ENCODE peak calls at places on chromosomes 3 and 15, in ten cellular contexts. One of them, this sample, is unnamed.

GRCh38 chr3:9098716-9099675 is 135.7 kb upstream of the RAD18 start:
- DNase-seq in AG10803: no peak
- DNase-seq in T-helper 17 cell: no peak
- DNase-seq in right atrium auricular region: no peak
- DNase-seq in thoracic aorta: no peak
- DNase-seq in activated CD8-positive, alpha-beta memory T cell treated with anti-CD3 and anti-CD28 coated beads for 48 hours: no peak
- DNase-seq in fibroblast of mammary gland: no peak
- DNase-seq in stimulated activated CD4-positive, alpha-beta T cell treated with anti-CD3 and anti-CD28 coated beads, Interleukin-2, amount 100 ng/mL, for 48 hours: no peak
- DNase-seq in GM18507: no peak
- DNase-seq in activated T-cell treated with anti-CD3 and anti-CD28 coated beads for 4 hours: no peak
- DNase-seq in this sample: no peak

GRCh38 chr3:124780767-124781485 is 50.7 kb downstream of the UMPS start:
- DNase-seq in thoracic aorta: peak
- DNase-seq in fibroblast of mammary gland: peak
- DNase-seq in GM18507: no peak
- DNase-seq in activated T-cell treated with anti-CD3 and anti-CD28 coated beads for 4 hours: no peak
- DNase-seq in stimulated activated CD4-positive, alpha-beta T cell treated with anti-CD3 and anti-CD28 coated beads, Interleukin-2, amount 100 ng/mL, for 48 hours: no peak
- DNase-seq in right atrium auricular region: peak
- DNase-seq in AG10803: peak
- DNase-seq in activated CD8-positive, alpha-beta memory T cell treated with anti-CD3 and anti-CD28 coated beads for 48 hours: no peak
- DNase-seq in T-helper 17 cell: no peak
- DNase-seq in this sample: no peak

GRCh38 chr3:113597611-113598382 is 65.4 kb downstream of the SIDT1 start:
- DNase-seq in activated CD8-positive, alpha-beta memory T cell treated with anti-CD3 and anti-CD28 coated beads for 48 hours: no peak
- DNase-seq in fibroblast of mammary gland: no peak
- DNase-seq in T-helper 17 cell: no peak
- DNase-seq in AG10803: no peak
- DNase-seq in stimulated activated CD4-positive, alpha-beta T cell treated with anti-CD3 and anti-CD28 coated beads, Interleukin-2, amount 100 ng/mL, for 48 hours: no peak
- DNase-seq in thoracic aorta: no peak
- DNase-seq in GM18507: no peak
- DNase-seq in activated T-cell treated with anti-CD3 and anti-CD28 coated beads for 4 hours: no peak
- DNase-seq in right atrium auricular region: no peak
- DNase-seq in this sample: no peak

GRCh38 chr3:32399030-32399620 is 7.5 kb downstream of the CMTM7 start:
- DNase-seq in stimulated activated CD4-positive, alpha-beta T cell treated with anti-CD3 and anti-CD28 coated beads, Interleukin-2, amount 100 ng/mL, for 48 hours: no peak
- DNase-seq in thoracic aorta: no peak
- DNase-seq in AG10803: peak
- DNase-seq in GM18507: no peak
- DNase-seq in fibroblast of mammary gland: peak
- DNase-seq in activated T-cell treated with anti-CD3 and anti-CD28 coated beads for 4 hours: peak
- DNase-seq in right atrium auricular region: no peak
- DNase-seq in activated CD8-positive, alpha-beta memory T cell treated with anti-CD3 and anti-CD28 coated beads for 48 hours: no peak
- DNase-seq in T-helper 17 cell: peak
- DNase-seq in this sample: no peak

GRCh38 chr3:190150681-190151080 is 30.0 kb upstream of the P3H2 start:
- DNase-seq in stimulated activated CD4-positive, alpha-beta T cell treated with anti-CD3 and anti-CD28 coated beads, Interleukin-2, amount 100 ng/mL, for 48 hours: no peak
- DNase-seq in thoracic aorta: no peak
- DNase-seq in right atrium auricular region: no peak
- DNase-seq in activated T-cell treated with anti-CD3 and anti-CD28 coated beads for 4 hours: no peak
- DNase-seq in GM18507: no peak
- DNase-seq in fibroblast of mammary gland: no peak
- DNase-seq in activated CD8-positive, alpha-beta memory T cell treated with anti-CD3 and anti-CD28 coated beads for 48 hours: no peak
- DNase-seq in AG10803: no peak
- DNase-seq in T-helper 17 cell: no peak
- DNase-seq in this sample: no peak

GRCh38 chr3:112111785-112112402 is 21.2 kb downstream of the GCSAM start:
- DNase-seq in right atrium auricular region: no peak
- DNase-seq in activated T-cell treated with anti-CD3 and anti-CD28 coated beads for 4 hours: peak
- DNase-seq in activated CD8-positive, alpha-beta memory T cell treated with anti-CD3 and anti-CD28 coated beads for 48 hours: peak
- DNase-seq in fibroblast of mammary gland: peak
- DNase-seq in thoracic aorta: no peak
- DNase-seq in stimulated activated CD4-positive, alpha-beta T cell treated with anti-CD3 and anti-CD28 coated beads, Interleukin-2, amount 100 ng/mL, for 48 hours: peak
- DNase-seq in AG10803: peak
- DNase-seq in GM18507: peak
- DNase-seq in T-helper 17 cell: peak
- DNase-seq in this sample: no peak

GRCh38 chr3:58563386-58564035 is 13.7 kb downstream of the FAM107A start:
- DNase-seq in activated T-cell treated with anti-CD3 and anti-CD28 coated beads for 4 hours: no peak
- DNase-seq in activated CD8-positive, alpha-beta memory T cell treated with anti-CD3 and anti-CD28 coated beads for 48 hours: no peak
- DNase-seq in fibroblast of mammary gland: no peak
- DNase-seq in stimulated activated CD4-positive, alpha-beta T cell treated with anti-CD3 and anti-CD28 coated beads, Interleukin-2, amount 100 ng/mL, for 48 hours: no peak
- DNase-seq in right atrium auricular region: peak
- DNase-seq in thoracic aorta: no peak
- DNase-seq in AG10803: no peak
- DNase-seq in T-helper 17 cell: no peak
- DNase-seq in GM18507: no peak
- DNase-seq in this sample: no peak

GRCh38 chr15:90552162-90552928 is 22.6 kb downstream of the CRTC3 start:
- DNase-seq in stimulated activated CD4-positive, alpha-beta T cell treated with anti-CD3 and anti-CD28 coated beads, Interleukin-2, amount 100 ng/mL, for 48 hours: no peak
- DNase-seq in thoracic aorta: no peak
- DNase-seq in GM18507: no peak
- DNase-seq in activated T-cell treated with anti-CD3 and anti-CD28 coated beads for 4 hours: no peak
- DNase-seq in fibroblast of mammary gland: peak
- DNase-seq in AG10803: peak
- DNase-seq in activated CD8-positive, alpha-beta memory T cell treated with anti-CD3 and anti-CD28 coated beads for 48 hours: no peak
- DNase-seq in T-helper 17 cell: no peak
- DNase-seq in right atrium auricular region: no peak
- DNase-seq in this sample: no peak

GRCh38 chr15:100959066-100960050 is 40.2 kb downstream of the LRRK1 start:
- DNase-seq in fibroblast of mammary gland: no peak
- DNase-seq in GM18507: no peak
- DNase-seq in T-helper 17 cell: no peak
- DNase-seq in activated CD8-positive, alpha-beta memory T cell treated with anti-CD3 and anti-CD28 coated beads for 48 hours: no peak
- DNase-seq in activated T-cell treated with anti-CD3 and anti-CD28 coated beads for 4 hours: no peak
- DNase-seq in AG10803: no peak
- DNase-seq in thoracic aorta: no peak
- DNase-seq in stimulated activated CD4-positive, alpha-beta T cell treated with anti-CD3 and anti-CD28 coated beads, Interleukin-2, amount 100 ng/mL, for 48 hours: no peak
- DNase-seq in right atrium auricular region: no peak
- DNase-seq in this sample: no peak

GRCh38 chr15:93159892-93160398 is 70.9 kb upstream of the RGMA start:
- DNase-seq in T-helper 17 cell: no peak
- DNase-seq in fibroblast of mammary gland: no peak
- DNase-seq in activated T-cell treated with anti-CD3 and anti-CD28 coated beads for 4 hours: no peak
- DNase-seq in activated CD8-positive, alpha-beta memory T cell treated with anti-CD3 and anti-CD28 coated beads for 48 hours: no peak
- DNase-seq in stimulated activated CD4-positive, alpha-beta T cell treated with anti-CD3 and anti-CD28 coated beads, Interleukin-2, amount 100 ng/mL, for 48 hours: no peak
- DNase-seq in AG10803: no peak
- DNase-seq in thoracic aorta: no peak
- DNase-seq in right atrium auricular region: no peak
- DNase-seq in GM18507: no peak
- DNase-seq in this sample: no peak

GRCh38 chr3:151476344-151477018 is 15.6 kb upstream of the IGSF10 start:
- DNase-seq in AG10803: no peak
- DNase-seq in thoracic aorta: no peak
- DNase-seq in activated CD8-positive, alpha-beta memory T cell treated with anti-CD3 and anti-CD28 coated beads for 48 hours: no peak
- DNase-seq in GM18507: no peak
- DNase-seq in right atrium auricular region: no peak
- DNase-seq in activated T-cell treated with anti-CD3 and anti-CD28 coated beads for 4 hours: no peak
- DNase-seq in stimulated activated CD4-positive, alpha-beta T cell treated with anti-CD3 and anti-CD28 coated beads, Interleukin-2, amount 100 ng/mL, for 48 hours: no peak
- DNase-seq in fibroblast of mammary gland: no peak
- DNase-seq in T-helper 17 cell: no peak
- DNase-seq in this sample: no peak

GRCh38 chr3:106913111-106913698 is 464.0 kb upstream of the CCDC54 start:
- DNase-seq in right atrium auricular region: no peak
- DNase-seq in AG10803: no peak
- DNase-seq in fibroblast of mammary gland: peak
- DNase-seq in T-helper 17 cell: no peak
- DNase-seq in activated T-cell treated with anti-CD3 and anti-CD28 coated beads for 4 hours: no peak
- DNase-seq in GM18507: no peak
- DNase-seq in activated CD8-positive, alpha-beta memory T cell treated with anti-CD3 and anti-CD28 coated beads for 48 hours: no peak
- DNase-seq in stimulated activated CD4-positive, alpha-beta T cell treated with anti-CD3 and anti-CD28 coated beads, Interleukin-2, amount 100 ng/mL, for 48 hours: no peak
- DNase-seq in thoracic aorta: no peak
- DNase-seq in this sample: no peak

GRCh38 chr3:185207931-185208746 is 45.7 kb downstream of the EHHADH start:
- DNase-seq in thoracic aorta: no peak
- DNase-seq in AG10803: peak
- DNase-seq in T-helper 17 cell: no peak
- DNase-seq in GM18507: peak
- DNase-seq in activated T-cell treated with anti-CD3 and anti-CD28 coated beads for 4 hours: no peak
- DNase-seq in activated CD8-positive, alpha-beta memory T cell treated with anti-CD3 and anti-CD28 coated beads for 48 hours: no peak
- DNase-seq in right atrium auricular region: no peak
- DNase-seq in fibroblast of mammary gland: peak
- DNase-seq in stimulated activated CD4-positive, alpha-beta T cell treated with anti-CD3 and anti-CD28 coated beads, Interleukin-2, amount 100 ng/mL, for 48 hours: no peak
- DNase-seq in this sample: peak

GRCh38 chr15:92430067-92430435 is 36.4 kb downstream of the ST8SIA2 start:
- DNase-seq in activated CD8-positive, alpha-beta memory T cell treated with anti-CD3 and anti-CD28 coated beads for 48 hours: no peak
- DNase-seq in fibroblast of mammary gland: peak
- DNase-seq in activated T-cell treated with anti-CD3 and anti-CD28 coated beads for 4 hours: no peak
- DNase-seq in right atrium auricular region: no peak
- DNase-seq in T-helper 17 cell: no peak
- DNase-seq in AG10803: peak
- DNase-seq in stimulated activated CD4-positive, alpha-beta T cell treated with anti-CD3 and anti-CD28 coated beads, Interleukin-2, amount 100 ng/mL, for 48 hours: no peak
- DNase-seq in GM18507: no peak
- DNase-seq in thoracic aorta: no peak
- DNase-seq in this sample: no peak

This sample was measured in GM12891.